ENCODE peak calls at places on chromosome 14, in seven cellular contexts. L, T, O, R, P, B and G are unnamed samples.

GRCh38 chr14:63605041-63605532 is 36.6 kb downstream of the WDR89 start:
- DNase-seq in O (no peak), L (no peak), B (no peak), P (no peak), T (no peak), R (no peak), G (no peak)

GRCh38 chr14:68945585-68946289 is 33.4 kb downstream of the ACTN1 start:
- DNase-seq in B (no peak), P (no peak), R (no peak), L (no peak), T (no peak), O (no peak), G (no peak)

GRCh38 chr14:50926851-50927386 is 17.4 kb downstream of the PYGL start:
- DNase-seq in R (no peak), B (no peak), T (peak; percentile 68), L (no peak), O (no peak), P (no peak), G (no peak)

GRCh38 chr14:63051301-63051700 is 6.0 kb upstream of the KCNH5 start:
- DNase-seq in R (no peak), L (no peak), T (no peak), P (no peak), O (no peak), B (no peak), G (no peak)

GRCh38 chr14:56449670-56450213 is 129.9 kb upstream of the TMEM260 start:
- DNase-seq in T (no peak), P (no peak), B (no peak), L (no peak), R (no peak), O (no peak), G (no peak)

GRCh38 chr14:90652626-90653025 is 163.6 kb downstream of the TTC7B start:
- DNase-seq in P (no peak), T (no peak), R (no peak), O (no peak), B (no peak), L (no peak), G (no peak)

GRCh38 chr14:105882626-105883025 is 356.2 kb downstream of the TMEM121 start:
- DNase-seq in L (peak; percentile 0), T (no peak), O (peak; percentile 8), P (no peak), B (no peak), R (no peak), G (no peak)

GRCh38 chr14:23694085-23694975 is 58.2 kb downstream of the DHRS2 start:
- DNase-seq in R (no peak), B (no peak), O (no peak), P (no peak), L (no peak), T (no peak), G (no peak)

GRCh38 chr14:20630340-20631022 is 11.0 kb downstream of the OR6S1 start:
- DNase-seq in T (peak; percentile 41), R (peak; percentile 35), P (no peak), O (no peak), L (no peak), B (no peak), G (no peak)

GRCh38 chr14:99716850-99717681 is 33.0 kb downstream of the CYP46A1 start:
- DNase-seq in B (no peak), P (no peak), O (no peak), L (no peak), R (no peak), T (no peak), G (no peak)

GRCh38 chr14:60722163-60722835 is 1.9 kb downstream of the SIX4 start:
- DNase-seq in T (peak; percentile 47), R (no peak), L (no peak), O (no peak), P (no peak), B (no peak), G (no peak)

GRCh38 chr14:50830044-50830931 is 674 bp downstream of the NIN start:
- DNase-seq in O (peak; percentile 63), B (peak; percentile 50), T (peak; percentile 55), P (no peak), R (peak; percentile 45), L (peak; percentile 56), G (no peak)

GRCh38 chr14:94004015-94004414 is 6.9 kb downstream of the CCDC197 start:
- DNase-seq in O (no peak), L (no peak), R (no peak), T (no peak), P (no peak), B (no peak), G (no peak)

GRCh38 chr14:52259452-52259851 is 8.0 kb upstream of the PTGDR start:
- DNase-seq in O (no peak), L (no peak), P (no peak), T (no peak), R (no peak), B (no peak), G (no peak)

GRCh38 chr14:96363751-96364336 is 518 bp downstream of the GSKIP start:
- DNase-seq in B (peak; percentile 29), L (no peak), P (no peak), R (peak; percentile 18), T (peak; percentile 50), O (no peak), G (no peak)

GRCh38 chr14:99562848-99563748 is 40.9 kb downstream of the CCDC85C start:
- DNase-seq in O (no peak), T (peak; percentile 76), R (no peak), P (peak; percentile 39), L (no peak), B (no peak), G (no peak)

GRCh38 chr14:24339284-24340151 is at the start of gene RIPK3:
- DNase-seq in O (peak; percentile 70), P (no peak), L (peak; percentile 56), B (no peak), T (peak; percentile 32), R (peak; percentile 46), G (no peak)

GRCh38 chr14:96861568-96862310 is 64.6 kb downstream of the VRK1 start:
- DNase-seq in B (no peak), P (no peak), T (peak; percentile 2), O (no peak), L (no peak), R (no peak), G (no peak)

GRCh38 chr14:92613008-92613658 is 99.6 kb downstream of the RIN3 start:
- DNase-seq in L (peak; percentile 46), R (peak; percentile 28), B (no peak), P (no peak), O (peak; percentile 77), T (peak; percentile 47), G (no peak)

GRCh38 chr14:75234173-75234855 is 44.3 kb upstream of the FOS start:
- DNase-seq in P (peak; percentile 66), O (no peak), L (no peak), B (no peak), R (no peak), T (peak; percentile 93), G (no peak)

GRCh38 chr14:35470775-35471174 is 63.2 kb upstream of the INSM2 start:
- DNase-seq in P (no peak), L (no peak), R (no peak), O (no peak), T (peak; percentile 45), B (no peak), G (no peak)

GRCh38 chr14:22492601-22493000 is 96.4 kb downstream of the DAD1 start:
- DNase-seq in L (no peak), T (no peak), O (no peak), R (no peak), P (no peak), B (no peak), G (no peak)

GRCh38 chr14:39615352-39615751 is 183.1 kb upstream of the FBXO33 start:
- DNase-seq in B (no peak), L (no peak), P (no peak), O (no peak), T (no peak), R (no peak), G (no peak)

GRCh38 chr14:104331871-104332605 is 193.7 kb downstream of the KIF26A start:
- DNase-seq in L (no peak), O (no peak), P (no peak), T (no peak), R (no peak), B (no peak), G (no peak)

GRCh38 chr14:71491925-71492324 is 440.3 kb upstream of the RGS6 start:
- DNase-seq in P (no peak), L (no peak), R (no peak), O (no peak), B (no peak), T (no peak), G (no peak)